ENCODE peak calls at places on chromosomes 12 and 14, in seven cellular contexts. R, M, Z, T, E, O and J are unnamed samples.

GRCh38 chr12:121626853-121627623 is 708 bp downstream of the ORAI1 start:
- DNase-seq in T (peak; percentile 27), M (peak; percentile 61), O (peak; percentile 73), Z (peak; percentile 48), E (peak; percentile 87), R (peak; percentile 82), J (peak; percentile 91)

GRCh38 chr12:38154096-38155019 is 162.2 kb upstream of the ALG10B start:
- DNase-seq in O (no peak), M (no peak), E (no peak), T (no peak), R (no peak), Z (no peak), J (no peak)

GRCh38 chr12:116495260-116495659 is 63.9 kb upstream of the MAP1LC3B2 start:
- DNase-seq in O (peak; percentile 81), Z (no peak), T (no peak), R (no peak), M (peak; percentile 55), E (peak; percentile 22), J (peak; percentile 93)

GRCh38 chr14:65243766-65244442 is 141.6 kb upstream of the MAX start:
- DNase-seq in R (no peak), Z (no peak), O (no peak), M (peak; percentile 36), T (no peak), E (no peak), J (no peak)

GRCh38 chr12:90275088-90275487 is 566.5 kb upstream of the ATP2B1 start:
- DNase-seq in O (no peak), E (no peak), Z (no peak), T (no peak), R (no peak), M (no peak), J (no peak)

GRCh38 chr12:553216-554000 is 93.7 kb downstream of the B4GALNT3 start:
- DNase-seq in T (no peak), R (no peak), Z (no peak), E (no peak), O (no peak), M (no peak), J (no peak)

GRCh38 chr12:89566615-89567014 is 40.8 kb upstream of the POC1B start:
- DNase-seq in R (no peak), O (peak; percentile 16), M (peak; percentile 56), E (no peak), Z (no peak), T (no peak), J (peak; percentile 46)

GRCh38 chr12:102043928-102044327 is 17.9 kb downstream of the WASHC3 start:
- DNase-seq in R (no peak), E (no peak), Z (no peak), M (no peak), O (no peak), T (no peak), J (no peak)

GRCh38 chr14:66152269-66152668 is 333.9 kb upstream of the CCDC196 start:
- DNase-seq in E (no peak), O (no peak), M (no peak), R (no peak), Z (no peak), T (no peak), J (no peak)

GRCh38 chr14:89466460-89466859 is 49.4 kb upstream of the FOXN3 start:
- DNase-seq in O (no peak), M (no peak), Z (no peak), E (no peak), T (no peak), R (no peak), J (peak; percentile 76)

GRCh38 chr12:65673291-65673690 is 151.0 kb upstream of the HMGA2 start:
- DNase-seq in E (no peak), T (no peak), R (no peak), Z (no peak), M (no peak), O (no peak), J (no peak)

GRCh38 chr12:120047072-120047471 is 58.0 kb downstream of the BICDL1 start:
- DNase-seq in R (no peak), M (no peak), O (no peak), T (no peak), Z (no peak), E (no peak), J (no peak)

GRCh38 chr12:67939611-67940010 is 49.6 kb upstream of the IFNG-AS1 start:
- DNase-seq in E (no peak), T (no peak), M (no peak), R (no peak), Z (no peak), O (no peak), J (no peak)

GRCh38 chr12:128876559-128876958 is 23.3 kb downstream of the GLT1D1 start:
- DNase-seq in O (no peak), E (no peak), Z (no peak), R (no peak), T (no peak), M (no peak), J (no peak)

GRCh38 chr12:65779091-65779642 is 45.1 kb upstream of the HMGA2 start:
- DNase-seq in Z (peak; percentile 12), O (no peak), E (peak; percentile 34), M (peak; percentile 61), R (no peak), T (no peak), J (peak; percentile 88)

GRCh38 chr12:117134059-117134458 is 34.8 kb upstream of the TESC start:
- DNase-seq in O (no peak), M (no peak), T (no peak), E (no peak), R (no peak), Z (no peak), J (no peak)

GRCh38 chr12:13559318-13559978 is 362.9 kb downstream of the EMP1 start:
- DNase-seq in T (no peak), R (no peak), O (no peak), M (no peak), E (no peak), Z (no peak), J (no peak)

GRCh38 chr12:75837700-75838099 is 193.9 kb downstream of the PHLDA1 start:
- DNase-seq in O (no peak), M (no peak), R (no peak), Z (no peak), T (no peak), E (peak; percentile 63), J (peak; percentile 80)

GRCh38 chr12:541676-542289 is 82.0 kb downstream of the B4GALNT3 start:
- DNase-seq in M (no peak), T (no peak), O (no peak), Z (no peak), R (no peak), E (no peak), J (peak; percentile 71)

GRCh38 chr12:121036810-121037326 is 2.2 kb downstream of the OASL start:
- DNase-seq in T (no peak), Z (no peak), O (no peak), E (peak; percentile 37), R (no peak), M (peak; percentile 69), J (no peak)

GRCh38 chr14:50173891-50174290 is 57.5 kb downstream of the SOS2 start:
- DNase-seq in T (no peak), O (no peak), R (no peak), E (peak; percentile 10), Z (no peak), M (peak; percentile 4), J (no peak)

GRCh38 chr14:21990116-21990515 is 316.5 kb upstream of the OR4E1 start:
- DNase-seq in R (no peak), Z (no peak), T (no peak), M (no peak), E (no peak), O (no peak), J (peak; percentile 15)

GRCh38 chr12:126389215-126389841 is 1324.1 kb downstream of the AACS start:
- DNase-seq in M (no peak), R (no peak), O (peak; percentile 11), T (no peak), E (no peak), Z (no peak), J (no peak)

GRCh38 chr14:67674480-67675218 is at the start of gene VTI1B:
- DNase-seq in O (peak; percentile 68), E (peak; percentile 82), T (no peak), M (peak; percentile 65), Z (peak; percentile 81), R (peak; percentile 83), J (peak; percentile 91)
- H3K23ac ChIP-seq in O (no peak within 1 kb of the TSS), E (peak within 1 kb of the TSS; percentile 97), T (no peak within 1 kb of the TSS), M (peak within 1 kb of the TSS; percentile 87), Z (peak within 1 kb of the TSS; percentile 94), R (no peak within 1 kb of the TSS), J (no peak within 1 kb of the TSS)

DNA sequence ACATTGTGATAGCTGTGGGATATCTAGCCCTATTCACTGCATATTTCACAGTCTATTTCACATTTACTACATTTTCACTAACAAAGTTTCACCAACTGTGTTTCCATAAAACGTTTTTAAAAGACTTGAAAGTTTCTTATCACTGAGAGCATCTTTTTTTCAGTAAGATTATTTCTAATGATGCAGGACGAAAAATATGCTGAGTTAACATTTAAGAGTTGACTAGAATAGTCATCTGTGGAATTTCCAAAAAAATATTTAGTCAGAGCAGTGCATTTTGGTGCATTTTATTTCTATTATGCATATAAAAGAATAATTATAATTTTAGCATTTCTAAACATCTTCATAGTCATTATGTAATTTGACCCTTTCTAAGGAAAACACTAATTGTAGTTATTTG is 143.8 kb upstream of the CLEC14A start:
- DNase-seq in O (no peak), M (no peak), R (no peak), T (no peak), E (no peak), Z (no peak), J (no peak)
- H2BK5ac ChIP-seq in O (no peak overlapping the region), M (peak overlapping the region; percentile 46), R (no peak overlapping the region), T (no peak overlapping the region), E (no peak overlapping the region), Z (no peak overlapping the region), J (no peak overlapping the region)

GRCh38 chr12:78316656-78317055 is 486.0 kb downstream of the NAV3 start:
- DNase-seq in R (no peak), M (no peak), T (no peak), O (no peak), Z (no peak), E (no peak), J (no peak)

GRCh38 chr12:78316150-78316549 is 485.5 kb downstream of the NAV3 start:
- DNase-seq in T (no peak), E (no peak), M (no peak), Z (no peak), R (peak; percentile 41), O (no peak), J (peak; percentile 41)

DNA sequence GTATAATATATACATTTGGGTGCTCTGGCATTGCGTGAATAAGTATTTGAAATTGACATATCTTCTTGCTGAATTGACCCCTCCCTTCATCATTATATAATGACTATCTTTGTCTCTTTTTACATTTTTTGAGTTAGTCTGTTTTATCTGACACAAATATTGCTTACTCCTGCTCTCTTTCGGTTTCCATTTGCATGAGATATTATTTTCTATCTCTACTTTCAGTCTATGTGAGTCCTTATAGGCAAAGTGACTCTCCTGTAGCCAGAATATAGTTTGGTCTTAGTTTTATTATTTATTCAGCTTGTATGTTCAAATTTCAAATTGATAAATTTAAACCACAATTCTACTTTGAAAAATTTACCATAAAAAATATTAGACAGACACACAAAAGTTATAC is 491.0 kb downstream of the NAV3 start:
- DNase-seq in M (no peak), R (no peak), E (no peak), T (no peak), O (no peak), Z (no peak), J (no peak)
- H3K23ac ChIP-seq in M (no peak overlapping the region), R (no peak overlapping the region), E (no peak overlapping the region), T (no peak overlapping the region), O (no peak overlapping the region), Z (no peak overlapping the region), J (no peak overlapping the region)

DNA sequence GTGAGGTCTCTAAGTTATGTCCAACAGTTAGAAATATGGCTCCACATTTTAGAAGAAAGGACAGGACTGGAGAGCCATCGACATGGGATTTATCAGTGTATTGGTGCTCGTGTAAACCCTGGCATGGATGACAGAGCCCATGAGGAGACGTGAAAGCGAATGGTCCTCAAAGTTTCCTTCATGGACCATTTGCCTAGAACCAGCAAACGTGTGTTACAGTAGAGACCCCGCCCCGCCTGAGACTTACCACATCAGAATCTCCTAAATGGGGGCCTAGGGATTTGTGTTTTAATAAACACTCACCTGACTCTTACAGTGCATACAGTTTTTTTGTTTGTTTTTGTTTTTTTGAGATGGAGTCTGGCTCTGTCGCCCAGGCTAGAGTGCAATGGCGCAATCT is 12.2 kb downstream of the EVL start:
- DNase-seq in M (no peak), T (no peak), R (no peak), O (no peak), E (no peak), Z (no peak), J (no peak)
- H2BK5ac ChIP-seq in M (no peak overlapping the region), T (no peak overlapping the region), R (no peak overlapping the region), O (no peak overlapping the region), E (no peak overlapping the region), Z (no peak overlapping the region), J (no peak overlapping the region)